ENCODE peak calls at places on chromosomes 7 and 10, in six cellular contexts. E, M, Z, P, S and F are unnamed samples.

GRCh38 chr10:89470628-89471027 is 56.3 kb downstream of the IFIT5 start:
- DNase-seq in E (no peak), M (no peak), Z (no peak), P (no peak), S (no peak), F (no peak)

GRCh38 chr7:90596745-90597526 is 815 bp downstream of the CDK14 start:
- DNase-seq in E (no peak), M (no peak), Z (no peak), P (no peak), S (peak), F (no peak)

GRCh38 chr10:59331661-59332060 is 30.7 kb downstream of the FAM13C start:
- DNase-seq in E (no peak), M (no peak), Z (no peak), P (no peak), S (no peak), F (no peak)

GRCh38 chr10:121159670-121160069 is 308.5 kb downstream of the WDR11 start:
- DNase-seq in E (no peak), M (no peak), Z (no peak), P (no peak), S (no peak), F (no peak)

GRCh38 chr10:101043356-101043707 is 12.3 kb downstream of the SFXN3 start:
- DNase-seq in E (no peak), M (no peak), Z (no peak), P (no peak), S (no peak), F (no peak)

GRCh38 chr10:99619851-99620712 is at the start of gene SLC25A28:
- DNase-seq in E (peak), M (peak), Z (peak), P (peak), S (peak), F (peak)

GRCh38 chr10:52864459-52865106 is 92.0 kb upstream of the MBL2 start:
- DNase-seq in E (peak), M (peak), Z (peak), P (peak), S (no peak), F (no peak)

GRCh38 chr10:43390791-43391190 is 18.2 kb downstream of the HNRNPF start:
- DNase-seq in E (peak), M (no peak), Z (no peak), P (no peak), S (no peak), F (no peak)

GRCh38 chr10:34250722-34251121 is 564.4 kb downstream of the PARD3 start:
- DNase-seq in E (no peak), M (no peak), Z (no peak), P (no peak), S (no peak), F (no peak)

GRCh38 chr7:133819695-133820094 is 307.4 kb upstream of the LRGUK start:
- DNase-seq in E (no peak), M (no peak), Z (no peak), P (no peak), S (no peak), F (no peak)

GRCh38 chr7:1647961-1648631 is 22.0 kb upstream of the ELFN1 start:
- DNase-seq in E (no peak), M (no peak), Z (no peak), P (no peak), S (no peak), F (no peak)

GRCh38 chr10:8056891-8057331 is 2.4 kb downstream of the GATA3 start:
- DNase-seq in E (no peak), M (no peak), Z (no peak), P (no peak), S (no peak), F (no peak)

GRCh38 chr7:2523461-2523905 is 3.9 kb downstream of the LFNG start:
- DNase-seq in E (no peak), M (no peak), Z (no peak), P (no peak), S (no peak), F (no peak)

GRCh38 chr7:36598056-36598675 is 126.1 kb downstream of the AOAH start:
- DNase-seq in E (no peak), M (no peak), Z (no peak), P (no peak), S (no peak), F (no peak)

GRCh38 chr10:59176241-59177030 is at the start of gene PHYHIPL:
- DNase-seq in E (peak), M (no peak), Z (no peak), P (no peak), S (peak), F (no peak)

GRCh38 chr10:91799580-91799975 is 1.4 kb downstream of the TNKS2 start:
- DNase-seq in E (no peak), M (no peak), Z (no peak), P (no peak), S (no peak), F (no peak)

GRCh38 chr10:110641256-110641655 is 2.9 kb upstream of the RBM20 start:
- DNase-seq in E (peak), M (no peak), Z (no peak), P (no peak), S (no peak), F (no peak)

GRCh38 chr10:106997721-106998120 is 166.8 kb downstream of the SORCS1 start:
- DNase-seq in E (no peak), M (no peak), Z (no peak), P (no peak), S (no peak), F (no peak)

GRCh38 chr10:62805139-62806092 is 896 bp downstream of the ADO start:
- DNase-seq in E (peak), M (no peak), Z (no peak), P (no peak), S (peak), F (no peak)

GRCh38 chr7:111954474-111955311 is 251.5 kb downstream of the DOCK4 start:
- DNase-seq in E (no peak), M (no peak), Z (no peak), P (no peak), S (no peak), F (no peak)

GRCh38 chr7:36155811-36156361 is 2.8 kb downstream of the EEPD1 start:
- DNase-seq in E (no peak), M (no peak), Z (no peak), P (no peak), S (peak), F (no peak)

GRCh38 chr10:6082496-6083395 is 6.1 kb upstream of the RBM17 start:
- DNase-seq in E (no peak), M (no peak), Z (no peak), P (no peak), S (no peak), F (no peak)

GRCh38 chr10:131698232-131698631 is 202.6 kb upstream of the PPP2R2D start:
- DNase-seq in E (no peak), M (no peak), Z (no peak), P (no peak), S (no peak), F (no peak)

GRCh38 chr10:43906470-43906869 is 257.8 kb upstream of the ZNF32 start:
- DNase-seq in E (no peak), M (no peak), Z (no peak), P (no peak), S (no peak), F (no peak)

GRCh38 chr10:95785942-95786669 is 30.1 kb downstream of the ENTPD1 start:
- DNase-seq in E (no peak), M (no peak), Z (no peak), P (no peak), S (no peak), F (no peak)

GRCh38 chr7:95446618-95447017 is 11.8 kb upstream of the PON2 start:
- DNase-seq in E (no peak), M (no peak), Z (no peak), P (no peak), S (no peak), F (no peak)

GRCh38 chr10:43905502-43906236 is 257.0 kb upstream of the ZNF32 start:
- DNase-seq in E (no peak), M (peak), Z (no peak), P (no peak), S (no peak), F (no peak)

GRCh38 chr7:151429555-151430331 is 10.2 kb downstream of the CRYGN start:
- DNase-seq in E (no peak), M (no peak), Z (no peak), P (no peak), S (no peak), F (no peak)

GRCh38 chr10:17001961-17002749 is 127.5 kb downstream of the CUBN start:
- DNase-seq in E (no peak), M (peak), Z (peak), P (no peak), S (no peak), F (peak)

GRCh38 chr7:1862560-1862959 is 192.5 kb downstream of the ELFN1 start:
- DNase-seq in E (no peak), M (no peak), Z (no peak), P (no peak), S (no peak), F (no peak)

GRCh38 chr7:21542891-21543527 is at the start of gene DNAH11:
- DNase-seq in E (no peak), M (no peak), Z (no peak), P (no peak), S (peak), F (no peak)

GRCh38 chr7:21923663-21924062 is 22.0 kb downstream of the CDCA7L start:
- DNase-seq in E (no peak), M (no peak), Z (no peak), P (no peak), S (no peak), F (no peak)

GRCh38 chr7:130256716-130257115 is 9.9 kb upstream of the CPA2 start:
- DNase-seq in E (no peak), M (no peak), Z (no peak), P (no peak), S (no peak), F (no peak)

GRCh38 chr10:8913720-8914119 is 859.2 kb downstream of the GATA3 start:
- DNase-seq in E (no peak), M (no peak), Z (no peak), P (no peak), S (no peak), F (no peak)

GRCh38 chr7:22563115-22563514 is 63.1 kb upstream of the STEAP1B start:
- DNase-seq in E (no peak), M (no peak), Z (no peak), P (no peak), S (no peak), F (no peak)

GRCh38 chr10:19014034-19014433 is 34.6 kb upstream of the MALRD1 start:
- DNase-seq in E (no peak), M (peak), Z (peak), P (no peak), S (no peak), F (peak)

GRCh38 chr10:32207544-32207943 is 139.4 kb downstream of the EPC1 start:
- DNase-seq in E (peak), M (no peak), Z (no peak), P (no peak), S (peak), F (no peak)

GRCh38 chr7:102436123-102436522 is 2.7 kb downstream of the ORAI2 start:
- DNase-seq in E (no peak), M (no peak), Z (no peak), P (no peak), S (no peak), F (no peak)

GRCh38 chr7:91945476-91945875 is 4.8 kb downstream of the AKAP9 start:
- DNase-seq in E (peak), M (no peak), Z (peak), P (no peak), S (no peak), F (peak)
- TF ChIP-seq CTCF in E (peak), M (peak), Z (peak), P (no peak), S (no peak), F (peak)

GRCh38 chr10:3651969-3652653 is 132.9 kb downstream of the KLF6 start:
- DNase-seq in E (no peak), M (no peak), Z (no peak), P (no peak), S (no peak), F (no peak)
- TF ChIP-seq CTCF in E (no peak), M (no peak), Z (no peak), P (no peak), S (no peak), F (no peak)

DNA sequence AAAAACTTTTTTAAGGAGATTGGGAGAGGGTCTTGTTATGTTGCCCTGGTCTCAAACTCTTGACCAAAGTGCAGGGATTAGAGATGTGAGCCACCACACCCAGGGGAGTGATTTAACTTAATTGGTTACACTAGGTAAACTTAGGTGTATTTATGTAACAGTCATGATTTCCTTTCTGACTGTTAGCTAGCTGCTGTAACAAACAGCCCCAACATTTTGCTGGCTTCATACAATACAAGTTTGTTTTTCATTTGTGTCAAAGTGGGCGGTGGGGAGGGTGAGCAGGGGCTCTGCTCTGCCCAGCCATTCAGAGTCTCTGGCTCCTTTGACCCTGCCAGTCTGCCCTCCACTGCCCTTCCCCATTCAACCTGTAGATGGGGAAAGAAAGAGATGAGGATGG is 9.3 kb downstream of the DOCK1 start:
- DNase-seq in E (no peak), M (no peak), Z (no peak), P (no peak), S (no peak), F (no peak)
- TF ChIP-seq CTCF in E (no peak), M (no peak), Z (peak), P (no peak), S (no peak), F (no peak)

DNA sequence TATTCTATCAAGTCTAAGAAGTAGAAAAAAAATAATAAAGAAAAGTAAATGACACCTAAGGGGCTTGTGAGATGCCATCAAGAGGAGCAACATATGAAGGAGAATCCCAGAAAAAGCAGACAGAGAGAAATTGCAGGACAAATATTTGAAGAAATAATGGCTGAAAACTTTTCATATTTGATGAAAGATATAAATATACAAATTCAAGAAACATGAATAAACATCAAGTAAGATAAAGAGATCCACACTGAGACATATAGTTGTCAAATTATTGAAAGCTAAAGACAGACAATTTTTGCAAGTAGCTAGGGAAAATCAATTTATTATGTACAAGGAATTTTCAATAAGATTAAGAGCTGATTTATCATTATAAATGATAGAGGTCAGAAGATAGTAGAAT is 558.0 kb downstream of the ZWINT start:
- DNase-seq in E (no peak), M (no peak), Z (no peak), P (no peak), S (no peak), F (no peak)
- TF ChIP-seq CTCF in E (no peak), M (no peak), Z (no peak), P (no peak), S (no peak), F (no peak)

GRCh38 chr10:64080071-64080470 is 558.9 kb downstream of the REEP3 start:
- DNase-seq in E (no peak), M (no peak), Z (no peak), P (no peak), S (no peak), F (no peak)

GRCh38 chr10:64079341-64079740 is 558.1 kb downstream of the REEP3 start:
- DNase-seq in E (no peak), M (no peak), Z (no peak), P (no peak), S (no peak), F (no peak)

GRCh38 chr10:64071218-64071617 is 550.0 kb downstream of the REEP3 start:
- DNase-seq in E (no peak), M (no peak), Z (no peak), P (no peak), S (no peak), F (no peak)

GRCh38 chr10:64075604-64076003 is 554.4 kb downstream of the REEP3 start:
- DNase-seq in E (peak), M (no peak), Z (no peak), P (no peak), S (no peak), F (no peak)

DNA sequence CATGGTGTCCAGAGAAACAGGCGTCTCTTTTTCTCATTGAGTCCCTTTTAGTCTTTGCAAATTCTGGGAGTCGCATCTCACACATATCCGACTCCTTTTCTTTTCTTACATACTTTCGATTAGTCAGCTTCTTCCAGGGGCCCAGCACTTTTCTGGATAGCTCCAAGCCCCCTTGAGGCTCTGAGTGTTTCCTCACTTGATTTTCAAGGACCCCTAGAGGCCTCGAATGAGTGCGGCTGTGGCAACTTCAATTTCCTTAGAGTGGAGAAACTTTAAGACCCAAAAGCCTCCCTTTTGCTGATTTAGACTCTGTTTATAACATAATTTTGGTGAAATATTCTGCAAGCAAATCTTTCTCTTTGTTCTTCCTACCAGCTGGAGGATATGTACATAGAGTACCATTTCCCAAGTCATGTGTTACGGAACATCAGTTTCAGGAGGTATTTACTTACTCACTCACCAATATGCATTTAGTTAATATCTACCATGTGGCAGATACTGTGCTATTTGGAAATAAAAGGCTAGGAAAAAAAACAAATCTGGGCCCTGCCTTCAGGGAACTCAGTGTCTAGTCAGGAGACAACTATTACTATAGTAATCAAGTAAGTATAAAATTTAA is 555.2 kb downstream of the REEP3 start:
- DNase-seq in E (no peak), M (no peak), Z (no peak), P (no peak), S (no peak), F (no peak)
- TF ChIP-seq CTCF in E (no peak), M (no peak), Z (no peak), P (no peak), S (no peak), F (no peak)

GRCh38 chr10:112475565-112476233 is 28.7 kb downstream of the VTI1A start:
- DNase-seq in E (no peak), M (no peak), Z (no peak), P (no peak), S (no peak), F (no peak)
- TF ChIP-seq CTCF in E (peak), M (peak), Z (peak), P (peak), S (no peak), F (peak)

DNA sequence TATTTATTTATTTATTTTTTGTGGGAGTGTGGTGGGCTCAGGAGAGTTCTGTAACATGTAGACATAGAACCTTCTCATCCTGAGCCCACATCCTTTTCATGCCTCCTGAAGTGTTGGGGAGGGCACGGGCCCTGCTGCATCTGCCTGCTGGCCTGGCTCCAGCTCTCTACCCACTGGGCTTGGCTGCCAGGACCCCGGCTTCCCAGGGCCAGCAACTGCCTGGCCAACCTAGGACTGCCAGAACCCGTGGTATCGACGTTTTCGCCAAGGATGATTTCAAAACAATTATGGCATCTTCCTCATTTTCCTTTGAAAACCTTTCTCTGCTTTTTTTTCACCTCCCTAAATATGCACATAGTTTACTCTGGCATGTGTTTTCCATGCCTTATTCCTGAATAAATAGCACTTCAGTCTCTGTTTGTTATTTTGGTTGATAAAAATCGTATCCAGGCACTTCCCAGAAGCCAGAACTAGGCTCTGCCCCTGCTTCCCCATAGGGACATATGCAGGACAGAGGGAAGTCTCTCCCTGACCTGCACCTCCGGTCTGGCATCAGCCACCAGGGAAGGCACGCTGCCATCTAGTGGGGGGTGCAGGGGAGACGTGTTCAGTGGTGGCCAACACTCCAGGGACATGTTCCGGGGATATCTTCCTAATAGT is 31.0 kb upstream of the ANTXRL start:
- DNase-seq in E (peak), M (no peak), Z (no peak), P (no peak), S (peak), F (no peak)
- TF ChIP-seq CTCF in E (peak), M (peak), Z (peak), P (peak), S (peak), F (peak)

GRCh38 chr10:13352519-13352918 is 4.4 kb upstream of the SEPHS1 start:
- DNase-seq in E (peak), M (no peak), Z (no peak), P (no peak), S (peak), F (no peak)
- TF ChIP-seq CTCF in E (peak), M (no peak), Z (no peak), P (peak), S (no peak), F (no peak)